ENCODE peak calls at places on chromosome 4, in eight cellular contexts. J is heart right ventricle, N is HFF-Myc, T is CD14-positive monocyte, O is GM13977, V is neural progenitor cell, R is coronary artery, F is progenitor cell of endocrine pancreas. P is an unnamed sample.
A peak's percentile ranks its signal among the peaks of the same experiment; 100 is the strongest.

GRCh38 chr4:7335363-7336066 is 99.2 kb downstream of the PSAPL1 start:
- DNase-seq in J (peak; percentile 39), N (no peak), T (no peak), O (peak; percentile 77), V (peak; percentile 85), R (no peak), F (peak; percentile 57), P (peak; percentile 81)

GRCh38 chr4:122045533-122045932 is 93.7 kb upstream of the TRPC3 start:
- DNase-seq in J (no peak), N (peak; percentile 97), T (no peak), O (no peak), V (no peak), R (no peak), F (no peak), P (no peak)

GRCh38 chr4:93759506-93759905 is 69.0 kb upstream of the ATOH1 start:
- DNase-seq in J (no peak), N (no peak), T (no peak), O (no peak), V (no peak), R (no peak), F (no peak), P (no peak)

GRCh38 chr4:42649870-42650269 is 7.0 kb downstream of the ATP8A1 start:
- DNase-seq in J (no peak), N (no peak), T (no peak), O (no peak), V (no peak), R (no peak), F (no peak), P (no peak)

GRCh38 chr4:185728886-185729285 is 83.1 kb downstream of the SORBS2 start:
- DNase-seq in J (no peak), N (no peak), T (no peak), O (no peak), V (no peak), R (no peak), F (no peak), P (no peak)

GRCh38 chr4:1246901-1247810 is 1.8 kb downstream of the CTBP1 start:
- DNase-seq in J (no peak), N (no peak), T (peak; percentile 41), O (peak; percentile 73), V (peak; percentile 54), R (peak; percentile 72), F (peak; percentile 7), P (peak; percentile 43)

GRCh38 chr4:160299608-160300007 is 1196.7 kb downstream of the RAPGEF2 start:
- DNase-seq in J (no peak), N (no peak), T (no peak), O (no peak), V (no peak), R (no peak), F (no peak), P (no peak)

GRCh38 chr4:116925900-116926457 is 159.4 kb downstream of the TRAM1L1 start:
- DNase-seq in J (no peak), N (no peak), T (no peak), O (no peak), V (peak; percentile 84), R (no peak), F (peak; percentile 51), P (peak; percentile 77)

GRCh38 chr4:26058537-26058936 is 144.5 kb downstream of the SMIM20 start:
- DNase-seq in J (no peak), N (no peak), T (no peak), O (peak; percentile 17), V (no peak), R (no peak), F (no peak), P (no peak)

GRCh38 chr4:37628977-37629609 is 57.1 kb downstream of the RELL1 start:
- DNase-seq in J (no peak), N (peak; percentile 36), T (peak; percentile 53), O (no peak), V (no peak), R (no peak), F (no peak), P (no peak)

GRCh38 chr4:17103231-17103630 is 204.8 kb upstream of the LDB2 start:
- DNase-seq in J (no peak), N (no peak), T (no peak), O (no peak), V (no peak), R (no peak), F (no peak), P (no peak)

GRCh38 chr4:8394806-8395205 is 45.7 kb downstream of the ACOX3 start:
- DNase-seq in J (no peak), N (no peak), T (no peak), O (no peak), V (no peak), R (no peak), F (no peak), P (no peak)

GRCh38 chr4:6777636-6778281 is 4.8 kb upstream of the KIAA0232 start:
- DNase-seq in J (no peak), N (no peak), T (no peak), O (no peak), V (no peak), R (no peak), F (no peak), P (no peak)

GRCh38 chr4:128298129-128298758 is 10.6 kb upstream of the PGRMC2 start:
- DNase-seq in J (no peak), N (no peak), T (no peak), O (no peak), V (no peak), R (no peak), F (no peak), P (no peak)

GRCh38 chr4:112075129-112075753 is 70.0 kb upstream of the FAM241A start:
- DNase-seq in J (no peak), N (peak; percentile 48), T (no peak), O (peak; percentile 50), V (peak; percentile 68), R (no peak), F (no peak), P (peak; percentile 15)

GRCh38 chr4:2393353-2394270 is 24.8 kb downstream of the ZFYVE28 start:
- DNase-seq in J (no peak), N (no peak), T (no peak), O (peak; percentile 70), V (peak; percentile 79), R (no peak), F (no peak), P (peak; percentile 74)

GRCh38 chr4:73573794-73574528 is 46.3 kb downstream of the RASSF6 start:
- DNase-seq in J (peak; percentile 36), N (peak; percentile 57), T (no peak), O (peak; percentile 31), V (peak; percentile 91), R (no peak), F (peak; percentile 65), P (peak; percentile 75)

GRCh38 chr4:187075514-187075913 is 351.9 kb upstream of the FAT1 start:
- DNase-seq in J (no peak), N (no peak), T (no peak), O (no peak), V (no peak), R (no peak), F (no peak), P (no peak)

GRCh38 chr4:139890810-139891209 is 225.2 kb downstream of the MGST2 start:
- DNase-seq in J (no peak), N (no peak), T (no peak), O (no peak), V (no peak), R (no peak), F (no peak), P (no peak)

GRCh38 chr4:183008492-183008891 is 90.6 kb upstream of the WWC2 start:
- DNase-seq in J (no peak), N (no peak), T (no peak), O (no peak), V (peak; percentile 18), R (no peak), F (no peak), P (peak; percentile 40)
- TF ChIP-seq CTCF in J (no peak), N (no peak), T (no peak), O (no peak), V (no peak), R (no peak), F (no peak), P (no peak)

GRCh38 chr4:113905301-113905700 is 74.1 kb downstream of the ARSJ start:
- DNase-seq in J (no peak), N (no peak), T (no peak), O (no peak), V (no peak), R (no peak), F (no peak), P (no peak)

GRCh38 chr4:113907559-113907958 is 71.9 kb downstream of the ARSJ start:
- DNase-seq in J (no peak), N (no peak), T (no peak), O (no peak), V (no peak), R (no peak), F (no peak), P (no peak)

GRCh38 chr4:113899260-113900177 is 79.9 kb downstream of the ARSJ start:
- DNase-seq in J (no peak), N (no peak), T (no peak), O (peak; percentile 18), V (no peak), R (no peak), F (no peak), P (no peak)

GRCh38 chr4:113901994-113902787 is 77.3 kb downstream of the ARSJ start:
- DNase-seq in J (no peak), N (no peak), T (no peak), O (no peak), V (no peak), R (no peak), F (peak; percentile 16), P (no peak)
- TF ChIP-seq CTCF in J (no peak), N (no peak), T (no peak), O (peak; percentile 19), V (no peak), R (no peak), F (peak; percentile 65), P (no peak)

GRCh38 chr4:68865760-68866159 is 50.0 kb downstream of the UGT2B10 start:
- DNase-seq in J (no peak), N (no peak), T (no peak), O (no peak), V (no peak), R (no peak), F (no peak), P (no peak)
- TF ChIP-seq CTCF in J (no peak), N (no peak), T (no peak), O (no peak), V (no peak), R (no peak), F (no peak), P (no peak)

DNA sequence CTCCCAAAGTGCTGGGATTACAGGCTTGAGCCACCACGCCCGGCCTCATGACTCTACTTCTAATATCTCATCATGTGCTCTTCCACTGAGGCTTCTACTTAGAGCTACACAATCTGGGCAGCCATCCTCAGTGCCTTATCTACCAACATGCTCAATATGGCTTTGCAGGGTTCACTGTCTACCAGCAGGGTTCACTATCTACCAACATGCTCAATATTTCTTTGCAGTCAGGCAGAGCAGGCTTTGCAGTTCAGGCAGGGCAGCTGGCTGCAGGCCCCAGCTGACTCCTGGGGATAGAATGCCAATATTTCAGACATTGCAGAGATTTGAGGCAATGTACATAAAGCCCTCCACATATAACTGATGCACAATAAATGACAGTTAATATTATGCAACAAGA is 47.5 kb downstream of the PKD2 start:
- DNase-seq in J (peak; percentile 29), N (peak; percentile 20), T (no peak), O (peak; percentile 5), V (peak; percentile 60), R (no peak), F (no peak), P (peak; percentile 6)
- TF ChIP-seq CTCF in J (no peak), N (peak; percentile 52), T (no peak), O (peak; percentile 18), V (peak; percentile 58), R (no peak), F (peak; percentile 61), P (peak; percentile 43)

GRCh38 chr4:76611164-76611563 is 176.1 kb downstream of the SHROOM3 start:
- DNase-seq in J (no peak), N (no peak), T (no peak), O (no peak), V (no peak), R (no peak), F (no peak), P (no peak)
- TF ChIP-seq CTCF in J (no peak), N (no peak), T (no peak), O (no peak), V (no peak), R (no peak), F (no peak), P (no peak)

P was measured in nephron progenitor cell.